ENCODE peak calls at places on chromosomes 12 and 14, in four cellular contexts. G is GM12878, C is left ventricle myocardium inferior, I is neuronal stem cell. V is an unnamed sample. For H3K4me1 and H3K9me3, the result is how much of the 10 kb centered on the place peaks cover.

GRCh38 chr12:110998165-110998564 is 77.8 kb upstream of the MYL2 start:
- DNase-seq in G (no peak), C (no peak), I (no peak), V (no peak)

GRCh38 chr12:115452751-115453281 is 768.8 kb upstream of the TBX3 start:
- DNase-seq in G (no peak), C (no peak), I (no peak), V (no peak)

GRCh38 chr12:124727244-124727673 is 136.4 kb downstream of the SCARB1 start:
- DNase-seq in G (no peak), C (peak), I (no peak), V (peak)

GRCh38 chr12:120130011-120130410 is 13.5 kb upstream of the RAB35 start:
- DNase-seq in G (no peak), C (peak), I (no peak), V (no peak)

GRCh38 chr12:95544756-95545155 is 6.5 kb downstream of the USP44 start:
- DNase-seq in G (no peak), C (no peak), I (no peak), V (no peak)

GRCh38 chr14:72779679-72780078 is 114.2 kb downstream of the DPF3 start:
- DNase-seq in G (no peak), C (no peak), I (no peak), V (no peak)

GRCh38 chr12:130838284-130838950 is 633 bp downstream of the STX2 start:
- DNase-seq in G (no peak), C (no peak), I (peak), V (no peak)

GRCh38 chr14:100662850-100663527 is 63.7 kb upstream of the DLK1 start:
- DNase-seq in G (no peak), C (peak), I (peak), V (peak)

GRCh38 chr14:56120091-56120632 is 2.0 kb downstream of the PELI2 start:
- DNase-seq in G (no peak), C (no peak), I (no peak), V (no peak)

GRCh38 chr12:31590730-31591307 is at the start of gene DENND5B:
- DNase-seq in G (no peak), C (peak), I (peak), V (peak)

GRCh38 chr12:6057693-6058092 is 66.8 kb downstream of the VWF start:
- DNase-seq in G (no peak), C (no peak), I (no peak), V (no peak)

GRCh38 chr14:67003009-67003753 is 186.1 kb upstream of the GARIN2 start:
- DNase-seq in G (no peak), C (no peak), I (no peak), V (no peak)

GRCh38 chr14:57244103-57244502 is 24.6 kb downstream of the EXOC5 start:
- DNase-seq in G (no peak), C (no peak), I (no peak), V (no peak)

GRCh38 chr12:41436076-41436475 is 248.0 kb downstream of the PDZRN4 start:
- DNase-seq in G (no peak), C (no peak), I (no peak), V (no peak)

GRCh38 chr12:108473400-108474055 is 41.5 kb upstream of the FICD start:
- DNase-seq in G (no peak), C (no peak), I (no peak), V (no peak)

GRCh38 chr12:59615392-59616165 is 19.8 kb downstream of the SLC16A7 start:
- DNase-seq in G (no peak), C (peak), I (no peak), V (no peak)

GRCh38 chr14:24369463-24369862 is 1.5 kb downstream of the NFATC4 start:
- DNase-seq in G (no peak), C (no peak), I (no peak), V (peak)

GRCh38 chr14:29925106-29925722 is 2.4 kb downstream of the PRKD1 start:
- DNase-seq in G (no peak), C (no peak), I (no peak), V (no peak)

GRCh38 chr12:123599721-123600120 is 2.2 kb upstream of the DDX55 start:
- DNase-seq in G (no peak), C (no peak), I (no peak), V (no peak)

GRCh38 chr14:100025111-100025510 is 40.1 kb upstream of the EVL start:
- DNase-seq in G (no peak), C (no peak), I (no peak), V (no peak)

GRCh38 chr14:82410064-82410463 is 876.4 kb upstream of the SEL1L start:
- DNase-seq in G (no peak), C (no peak), I (no peak), V (no peak)

GRCh38 chr12:49334226-49334625 is 2.8 kb downstream of the C1QL4 start:
- DNase-seq in G (no peak), C (no peak), I (no peak), V (no peak)

GRCh38 chr12:113273053-113273725 is 51.9 kb downstream of the TPCN1 start:
- DNase-seq in G (no peak), C (no peak), I (no peak), V (no peak)

GRCh38 chr12:45464699-45465098 is 248.8 kb downstream of the ANO6 start:
- DNase-seq in G (no peak), C (no peak), I (no peak), V (no peak)

GRCh38 chr12:3187846-3188755 is 110.9 kb downstream of the TSPAN9 start:
- DNase-seq in G (no peak), C (no peak), I (no peak), V (no peak)

GRCh38 chr12:110590806-110591326 is 7.7 kb upstream of the PPTC7 start:
- DNase-seq in G (peak), C (no peak), I (no peak), V (no peak)

GRCh38 chr12:21301-22189 is 45.0 kb upstream of the IQSEC3 start:
- DNase-seq in G (peak), C (no peak), I (no peak), V (no peak)

GRCh38 chr12:122081697-122082221 is 3.2 kb downstream of the MLXIP start:
- DNase-seq in G (peak), C (peak), I (no peak), V (peak)

GRCh38 chr14:104557766-104558165 is 21.8 kb upstream of the C14orf180 start:
- DNase-seq in G (no peak), C (peak), I (no peak), V (no peak)

GRCh38 chr12:54650409-54650808 is 2.2 kb upstream of the DCD start:
- DNase-seq in G (no peak), C (no peak), I (no peak), V (no peak)

GRCh38 chr14:23118506-23119361 is at the start of gene CEBPE:
- DNase-seq in G (no peak), C (no peak), I (no peak), V (no peak)

GRCh38 chr12:15428632-15429031 is 106.3 kb downstream of the PTPRO start:
- DNase-seq in G (no peak), C (no peak), I (no peak), V (no peak)

GRCh38 chr14:79328863-79329262 is 882.4 kb downstream of the DIO2 start:
- DNase-seq in G (no peak), C (no peak), I (no peak), V (no peak)

GRCh38 chr12:47353508-47353907 is 273.7 kb upstream of the AMIGO2 start:
- DNase-seq in G (no peak), C (no peak), I (no peak), V (no peak)

GRCh38 chr14:36241183-36241582 is 64.7 kb upstream of the PTCSC3 start:
- DNase-seq in G (no peak), C (no peak), I (no peak), V (no peak)

GRCh38 chr14:76546426-76547221 is 170.7 kb downstream of the ESRRB start:
- DNase-seq in G (no peak), C (no peak), I (peak), V (no peak)

GRCh38 chr14:84959796-84960515 is 570.0 kb upstream of the FLRT2 start:
- DNase-seq in G (no peak), C (no peak), I (no peak), V (no peak)

GRCh38 chr14:72708708-72709475 is 185.0 kb downstream of the DPF3 start:
- DNase-seq in G (no peak), C (no peak), I (peak), V (no peak)

GRCh38 chr14:98408713-98409112 is 863.3 kb downstream of the BCL11B start:
- DNase-seq in G (no peak), C (no peak), I (no peak), V (no peak)

GRCh38 chr12:75909714-75910451 is 121.7 kb downstream of the PHLDA1 start:
- DNase-seq in G (no peak), C (no peak), I (no peak), V (no peak)
- H3K27ac ChIP-seq in G (no peak), C (peak), I (no peak), V (no peak)

DNA sequence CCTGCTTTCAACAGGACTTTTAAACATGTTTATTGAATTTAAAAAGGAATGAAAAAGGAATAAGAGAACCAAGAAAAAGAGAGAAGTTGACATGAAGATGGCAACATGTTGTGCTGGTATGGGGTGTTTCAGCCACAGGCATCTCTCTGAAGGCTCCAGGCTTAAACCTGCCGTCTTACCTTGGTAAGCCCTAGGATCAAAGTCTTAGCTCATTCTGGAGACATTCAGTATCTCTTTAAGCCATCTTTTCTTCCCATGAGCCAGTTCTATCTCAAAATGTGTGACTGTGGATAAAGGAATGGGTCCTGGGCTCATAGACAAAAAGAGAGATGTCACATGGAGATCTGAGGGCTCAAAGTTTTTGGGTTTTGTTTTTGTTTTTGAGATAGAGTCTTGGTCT is 1.6 kb upstream of the TFCP2 start:
- DNase-seq in G (no peak), C (no peak), I (no peak), V (no peak)
- H3K4me1 ChIP-seq in G (under half), C (under half), I (under half), V (under half)

GRCh38 chr12:66423290-66423689 is 121.0 kb downstream of the HELB start:
- DNase-seq in G (no peak), C (no peak), I (no peak), V (no peak)
- H3K9me3 ChIP-seq in G (under half), C (under half), I (under half), V (under half)

DNA sequence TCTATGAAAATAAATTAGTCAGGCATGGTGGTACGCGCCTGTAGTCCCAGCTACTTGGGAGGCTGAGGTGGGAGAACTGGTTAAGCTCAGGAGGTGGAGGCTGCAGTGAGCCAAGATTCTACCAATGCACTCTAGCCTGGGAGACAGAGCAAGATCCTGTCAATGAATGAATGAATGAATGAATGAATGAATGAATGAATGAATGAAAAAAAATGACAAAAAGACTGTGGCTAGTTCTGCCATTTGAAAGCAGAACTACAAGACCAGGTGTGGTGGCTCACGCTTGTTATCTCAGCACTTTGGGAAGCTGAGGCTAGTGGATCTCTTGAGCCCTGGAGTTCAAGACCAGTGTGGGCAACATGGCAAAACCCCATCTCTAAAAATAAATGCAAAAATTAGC is 32.2 kb upstream of the NPFF start:
- DNase-seq in G (no peak), C (no peak), I (no peak), V (no peak)
- H3K27ac ChIP-seq in G (no peak), C (peak), I (no peak), V (no peak)

V was measured in uterus.